ENCODE peak calls at places on chromosome 4, in six cellular contexts. Y, I, L, M, V and K are unnamed samples.
A peak's percentile ranks its signal among the peaks of the same experiment; 100 is the strongest.

GRCh38 chr4:143281507-143282169 is 55.0 kb upstream of the GAB1 start:
- DNase-seq in Y (no peak), I (no peak), L (no peak), M (no peak), V (no peak), K (no peak)

GRCh38 chr4:1196421-1197183 is 24.2 kb upstream of the SPON2 start:
- DNase-seq in Y (peak; percentile 10), I (no peak), L (no peak), M (no peak), V (no peak), K (no peak)

GRCh38 chr4:38243385-38244053 is 283.3 kb downstream of the PTTG2 start:
- DNase-seq in Y (no peak), I (peak; percentile 41), L (no peak), M (no peak), V (no peak), K (no peak)

GRCh38 chr4:72107456-72107855 is 75.7 kb downstream of the NPFFR2 start:
- DNase-seq in Y (no peak), I (no peak), L (no peak), M (no peak), V (no peak), K (no peak)

GRCh38 chr4:107991945-107992625 is 2.4 kb downstream of the HADH start:
- DNase-seq in Y (no peak), I (no peak), L (no peak), M (peak; percentile 38), V (no peak), K (no peak)

GRCh38 chr4:47032405-47033106 is 1.2 kb downstream of the GABRB1 start:
- DNase-seq in Y (no peak), I (peak; percentile 34), L (peak; percentile 88), M (no peak), V (no peak), K (no peak)

GRCh38 chr4:2059726-2060577 is 825 bp downstream of the NAT8L start:
- DNase-seq in Y (no peak), I (no peak), L (peak; percentile 68), M (no peak), V (no peak), K (no peak)

GRCh38 chr4:22514001-22514400 is 1.9 kb downstream of the ADGRA3 start:
- DNase-seq in Y (no peak), I (no peak), L (no peak), M (no peak), V (no peak), K (no peak)

GRCh38 chr4:16227462-16227868 is 1.2 kb upstream of the TAPT1 start:
- DNase-seq in Y (no peak), I (peak; percentile 46), L (peak; percentile 20), M (no peak), V (no peak), K (no peak)

GRCh38 chr4:88705805-88706518 is 8.3 kb upstream of the NAP1L5 start:
- DNase-seq in Y (no peak), I (no peak), L (no peak), M (peak; percentile 14), V (no peak), K (no peak)

GRCh38 chr4:3766791-3767561 is 791 bp downstream of the ADRA2C start:
- DNase-seq in Y (no peak), I (no peak), L (peak; percentile 77), M (no peak), V (no peak), K (no peak)

GRCh38 chr4:30836231-30836630 is 116.1 kb downstream of the PCDH7 start:
- DNase-seq in Y (no peak), I (no peak), L (no peak), M (no peak), V (no peak), K (no peak)

GRCh38 chr4:120009731-120010130 is 56.9 kb downstream of the MAD2L1 start:
- DNase-seq in Y (no peak), I (no peak), L (no peak), M (peak; percentile 40), V (no peak), K (peak; percentile 16)

GRCh38 chr4:15043226-15043625 is 40.9 kb downstream of the CPEB2 start:
- DNase-seq in Y (no peak), I (no peak), L (peak; percentile 9), M (no peak), V (peak; percentile 6), K (no peak)

GRCh38 chr4:40576651-40577480 is 52.8 kb downstream of the RBM47 start:
- DNase-seq in Y (peak; percentile 28), I (peak; percentile 95), L (peak; percentile 36), M (peak; percentile 50), V (no peak), K (no peak)

GRCh38 chr4:137375111-137375850 is 157.0 kb downstream of the PCDH18 start:
- DNase-seq in Y (no peak), I (no peak), L (no peak), M (no peak), V (no peak), K (no peak)

GRCh38 chr4:101604976-101605375 is 185.6 kb upstream of the BANK1 start:
- DNase-seq in Y (no peak), I (no peak), L (no peak), M (no peak), V (no peak), K (no peak)

GRCh38 chr4:102390438-102390837 is 45.2 kb upstream of the SLC39A8 start:
- DNase-seq in Y (no peak), I (no peak), L (no peak), M (no peak), V (no peak), K (no peak)

DNA sequence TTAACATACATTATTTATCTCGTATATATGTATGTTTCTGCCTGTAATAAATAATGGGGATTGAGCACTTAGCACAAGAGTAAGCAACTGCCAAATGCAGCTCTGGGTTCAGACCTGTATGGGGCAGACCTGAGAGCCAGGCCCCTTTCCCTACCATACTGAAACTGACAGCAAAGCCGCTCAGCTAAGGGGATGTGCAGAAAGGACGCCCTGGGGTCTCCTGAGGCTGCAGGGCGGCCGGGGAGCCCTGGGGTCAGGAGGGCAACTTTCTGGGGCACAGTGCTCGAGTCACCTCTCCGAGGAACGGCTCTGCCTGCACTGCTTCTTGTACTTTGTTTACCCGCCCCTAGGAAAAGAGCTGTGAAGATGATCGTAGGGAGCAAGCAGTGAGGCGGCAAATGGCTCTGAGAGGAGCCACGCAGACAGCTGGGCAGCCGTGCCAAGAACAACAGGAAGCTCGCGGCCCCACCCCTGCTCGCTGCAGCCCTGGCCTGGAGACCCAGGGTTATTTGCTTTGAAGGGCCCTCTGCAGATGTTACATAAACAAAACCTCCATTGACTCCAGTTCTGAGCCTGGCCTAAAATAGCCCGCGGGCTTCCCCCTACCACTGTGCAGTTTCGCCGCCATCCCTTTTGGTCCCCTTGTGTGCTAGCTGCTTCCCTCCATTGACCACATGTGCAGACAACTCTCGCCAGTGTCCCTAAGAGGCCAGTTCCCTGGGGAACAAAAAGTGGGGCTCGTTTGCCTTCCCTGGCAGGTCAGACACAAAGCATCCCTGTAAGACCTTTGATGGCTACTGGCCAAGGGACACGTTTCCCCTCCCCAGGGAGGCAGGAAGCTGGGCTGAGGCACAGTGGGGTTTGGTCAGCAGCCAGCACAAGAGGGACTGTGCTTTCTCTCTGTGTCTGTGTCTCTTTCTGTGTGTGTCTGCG is 111.3 kb upstream of the LNX1 start:
- DNase-seq in Y (peak; percentile 70), I (peak; percentile 75), L (peak; percentile 50), M (no peak), V (no peak), K (no peak)
- TF ChIP-seq CTCF in Y (no peak), I (no peak), L (peak; percentile 10), M (peak; percentile 18), V (no peak), K (no peak)

DNA sequence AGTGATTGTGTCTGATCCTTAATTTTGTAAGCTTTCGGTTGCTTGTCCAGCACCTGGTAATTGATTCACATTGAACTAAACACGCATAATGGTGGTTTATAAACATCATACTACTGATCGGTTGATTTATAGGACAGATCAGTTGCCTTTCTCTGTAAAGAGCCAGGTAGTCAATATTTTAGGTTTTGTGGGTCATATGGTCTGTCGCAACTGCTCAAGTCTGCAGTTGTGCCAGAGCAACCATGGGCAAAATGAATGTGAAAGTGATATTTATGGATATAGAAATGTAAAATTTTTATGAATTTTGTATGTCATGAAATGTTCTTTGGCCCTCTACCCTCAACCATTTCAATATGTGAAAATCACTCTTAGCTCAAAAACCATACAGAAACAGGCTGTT is 8.9 kb downstream of the JADE1 start:
- DNase-seq in Y (no peak), I (no peak), L (no peak), M (no peak), V (no peak), K (no peak)
- H3K4me3 ChIP-seq in Y (no peak overlapping the region), I (no peak overlapping the region), L (no peak overlapping the region), M (no peak overlapping the region), V (no peak overlapping the region), K (no peak overlapping the region)

DNA sequence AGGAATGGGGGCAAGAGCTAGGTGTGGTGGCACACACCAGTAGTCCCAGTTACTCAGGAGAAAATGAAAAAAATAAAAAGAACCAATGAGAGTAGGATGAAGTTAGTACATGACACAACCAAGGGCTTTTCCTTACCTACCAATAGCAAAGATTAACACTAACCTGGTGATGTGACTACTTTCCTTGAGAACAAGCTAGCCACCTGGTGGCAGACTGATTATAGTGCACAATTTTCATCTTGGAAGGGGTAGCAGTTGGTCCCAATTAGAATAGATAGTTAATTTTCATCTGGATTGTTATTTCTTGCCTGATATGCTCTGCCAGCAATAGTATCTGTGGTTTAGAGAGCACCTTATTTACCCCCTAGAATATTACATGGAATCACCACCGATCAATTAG is 1216.8 kb upstream of the PABPC4L start:
- DNase-seq in Y (no peak), I (no peak), L (peak; percentile 26), M (no peak), V (no peak), K (no peak)
- TF ChIP-seq CTCF in Y (no peak), I (no peak), L (peak; percentile 59), M (peak; percentile 31), V (no peak), K (peak; percentile 18)

GRCh38 chr4:78722320-78722719 is 53.8 kb upstream of the BMP2K start:
- DNase-seq in Y (no peak), I (no peak), L (no peak), M (no peak), V (no peak), K (no peak)

GRCh38 chr4:78721739-78722138 is 54.4 kb upstream of the BMP2K start:
- DNase-seq in Y (no peak), I (no peak), L (no peak), M (no peak), V (no peak), K (no peak)

GRCh38 chr4:78722880-78723279 is 53.3 kb upstream of the BMP2K start:
- DNase-seq in Y (no peak), I (no peak), L (no peak), M (no peak), V (no peak), K (no peak)

GRCh38 chr4:78720151-78720726 is 55.9 kb upstream of the BMP2K start:
- DNase-seq in Y (no peak), I (no peak), L (no peak), M (no peak), V (peak; percentile 46), K (no peak)

DNA sequence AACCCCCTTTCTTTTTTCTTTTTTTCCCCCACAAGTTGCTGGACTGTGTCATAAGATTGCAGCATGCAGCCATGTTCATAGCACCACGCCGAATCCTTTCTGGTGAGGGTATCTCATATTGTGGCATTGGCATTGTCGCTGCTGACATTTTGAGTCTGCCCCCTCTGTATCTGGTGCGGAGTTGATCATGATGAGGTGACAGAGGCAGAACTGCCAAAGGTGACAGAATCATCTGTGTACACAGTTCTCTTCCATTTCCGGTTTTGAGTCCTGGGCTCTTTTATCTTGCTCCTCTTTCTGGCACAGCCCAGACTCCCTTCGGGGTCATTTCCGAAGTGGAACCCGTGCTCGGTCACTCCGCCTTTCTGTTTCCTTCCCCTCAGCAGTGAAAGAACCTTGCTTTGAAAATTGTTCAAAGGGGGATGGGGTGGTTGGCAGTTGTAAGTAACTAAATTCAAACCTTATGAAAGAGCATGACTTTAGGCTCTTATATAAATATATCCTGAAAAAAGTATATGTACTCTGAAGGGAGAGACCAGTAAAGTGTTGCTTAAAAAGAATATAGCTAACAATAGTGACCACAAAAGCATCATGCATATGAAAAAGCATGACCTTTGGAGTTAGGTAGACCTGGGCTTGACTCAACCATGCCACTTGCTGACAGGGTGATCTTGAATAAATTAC is 55.0 kb upstream of the BMP2K start:
- DNase-seq in Y (no peak), I (peak; percentile 37), L (no peak), M (no peak), V (peak; percentile 30), K (no peak)
- H3K4me3 ChIP-seq in Y (no peak overlapping the region), I (no peak overlapping the region), L (no peak overlapping the region), M (no peak overlapping the region), V (peak overlapping the region; percentile 18), K (no peak overlapping the region)